ENCODE peak calls at places on chromosomes 2 and 18, in eight cellular contexts. One of them, this sample, is unnamed.
A peak's percentile ranks its signal among the peaks of the same experiment; 100 is the strongest.

GRCh38 chr2:236642125-236642524 is 72.5 kb downstream of the ACKR3 start:
- DNase-seq in fibroblast of lung: no peak
- DNase-seq in uterus: no peak
- DNase-seq in NCI-H774: no peak
- DNase-seq in lower leg skin: peak; percentile 78
- DNase-seq in hypothalamus: no peak
- DNase-seq in AG08395: peak; percentile 47
- DNase-seq in DMS79: no peak
- DNase-seq in this sample: no peak

GRCh38 chr2:176388886-176389285 is 119.6 kb downstream of the MTX2 start:
- DNase-seq in DMS79: no peak
- DNase-seq in lower leg skin: no peak
- DNase-seq in NCI-H774: no peak
- DNase-seq in fibroblast of lung: peak; percentile 67
- DNase-seq in AG08395: no peak
- DNase-seq in hypothalamus: no peak
- DNase-seq in uterus: no peak
- DNase-seq in this sample: no peak

GRCh38 chr2:109242654-109243331 is 113.8 kb downstream of the SH3RF3 start:
- DNase-seq in uterus: peak; percentile 65
- DNase-seq in AG08395: peak; percentile 72
- DNase-seq in hypothalamus: no peak
- DNase-seq in NCI-H774: no peak
- DNase-seq in DMS79: no peak
- DNase-seq in fibroblast of lung: peak; percentile 93
- DNase-seq in lower leg skin: peak; percentile 82
- DNase-seq in this sample: no peak

GRCh38 chr2:162478721-162479129 is 134.8 kb downstream of the GCA start:
- DNase-seq in uterus: no peak
- DNase-seq in hypothalamus: no peak
- DNase-seq in NCI-H774: no peak
- DNase-seq in AG08395: no peak
- DNase-seq in DMS79: no peak
- DNase-seq in fibroblast of lung: peak; percentile 64
- DNase-seq in lower leg skin: no peak
- DNase-seq in this sample: no peak

GRCh38 chr18:3114026-3114425 is 101.1 kb upstream of the LPIN2 start:
- DNase-seq in NCI-H774: peak; percentile 25
- DNase-seq in lower leg skin: no peak
- DNase-seq in DMS79: no peak
- DNase-seq in fibroblast of lung: no peak
- DNase-seq in uterus: no peak
- DNase-seq in AG08395: no peak
- DNase-seq in hypothalamus: no peak
- DNase-seq in this sample: no peak

GRCh38 chr2:224584111-224584764 is 925 bp downstream of the CUL3 start:
- DNase-seq in uterus: peak; percentile 17
- DNase-seq in fibroblast of lung: peak; percentile 53
- DNase-seq in AG08395: peak; percentile 20
- DNase-seq in lower leg skin: no peak
- DNase-seq in NCI-H774: no peak
- DNase-seq in DMS79: no peak
- DNase-seq in hypothalamus: peak; percentile 6
- DNase-seq in this sample: peak; percentile 6

GRCh38 chr2:226115832-226116200 is 683.8 kb downstream of the IRS1 start:
- DNase-seq in lower leg skin: no peak
- DNase-seq in fibroblast of lung: peak; percentile 55
- DNase-seq in AG08395: no peak
- DNase-seq in hypothalamus: no peak
- DNase-seq in uterus: no peak
- DNase-seq in DMS79: no peak
- DNase-seq in NCI-H774: no peak
- DNase-seq in this sample: no peak

GRCh38 chr2:25894135-25894830 is 16.0 kb upstream of the ASXL2 start:
- DNase-seq in DMS79: no peak
- DNase-seq in fibroblast of lung: peak; percentile 42
- DNase-seq in NCI-H774: no peak
- DNase-seq in hypothalamus: no peak
- DNase-seq in lower leg skin: peak; percentile 57
- DNase-seq in uterus: no peak
- DNase-seq in AG08395: peak; percentile 53
- DNase-seq in this sample: no peak

GRCh38 chr18:30971338-30971956 is 71.1 kb downstream of the DSC3 start:
- DNase-seq in DMS79: no peak
- DNase-seq in AG08395: peak; percentile 8
- DNase-seq in uterus: no peak
- DNase-seq in fibroblast of lung: peak; percentile 9
- DNase-seq in lower leg skin: no peak
- DNase-seq in hypothalamus: no peak
- DNase-seq in NCI-H774: peak; percentile 32
- DNase-seq in this sample: no peak

GRCh38 chr2:240603081-240603835 is 16.7 kb downstream of the CAPN10 start:
- DNase-seq in DMS79: no peak
- DNase-seq in NCI-H774: no peak
- DNase-seq in hypothalamus: no peak
- DNase-seq in uterus: no peak
- DNase-seq in AG08395: no peak
- DNase-seq in lower leg skin: peak; percentile 72
- DNase-seq in fibroblast of lung: no peak
- DNase-seq in this sample: no peak

GRCh38 chr2:238295144-238296112 is 7.0 kb upstream of the PER2 start:
- DNase-seq in fibroblast of lung: no peak
- DNase-seq in AG08395: no peak
- DNase-seq in DMS79: no peak
- DNase-seq in NCI-H774: no peak
- DNase-seq in uterus: no peak
- DNase-seq in lower leg skin: no peak
- DNase-seq in hypothalamus: no peak
- DNase-seq in this sample: no peak